ENCODE peak calls at places on chromosomes 12 and 14, in seven cellular contexts. H, V, B, W, S, T and Z are unnamed samples.
A peak's percentile ranks its signal among the peaks of the same experiment; 100 is the strongest.

GRCh38 chr12:34595749-34596733 is 573.7 kb downstream of the ALG10 start:
- DNase-seq in W (no peak), V (no peak), B (no peak), S (no peak), T (no peak), H (no peak), Z (no peak)

GRCh38 chr12:105205322-105206048 is 30.5 kb downstream of the APPL2 start:
- DNase-seq in V (no peak), W (no peak), B (no peak), H (no peak), S (no peak), T (no peak), Z (peak; percentile 29)

GRCh38 chr12:121443911-121444841 is 44.3 kb downstream of the RNF34 start:
- DNase-seq in W (no peak), V (no peak), T (no peak), S (no peak), B (no peak), H (no peak), Z (no peak)

GRCh38 chr12:38744056-38744455 is 161.3 kb downstream of the CPNE8 start:
- DNase-seq in S (no peak), V (no peak), B (no peak), H (no peak), T (no peak), W (peak; percentile 56), Z (no peak)

GRCh38 chr14:71752111-71752738 is 180.0 kb upstream of the RGS6 start:
- DNase-seq in W (no peak), S (no peak), B (no peak), V (no peak), T (no peak), H (no peak), Z (no peak)

GRCh38 chr12:83805137-83805818 is 1107.3 kb downstream of the SLC6A15 start:
- DNase-seq in S (no peak), T (no peak), W (no peak), B (no peak), V (no peak), H (no peak), Z (no peak)

GRCh38 chr14:83101855-83102254 is 1568.2 kb upstream of the SEL1L start:
- DNase-seq in W (no peak), B (no peak), H (no peak), S (no peak), T (no peak), V (no peak), Z (no peak)

GRCh38 chr14:69107407-69108003 is 45.4 kb downstream of the DCAF5 start:
- DNase-seq in B (peak; percentile 60), V (peak; percentile 56), T (no peak), W (peak; percentile 75), H (peak; percentile 72), S (peak; percentile 68), Z (peak; percentile 73)

GRCh38 chr12:19288603-19289244 is 150.6 kb upstream of the AEBP2 start:
- DNase-seq in S (peak; percentile 37), V (no peak), H (peak; percentile 66), B (no peak), T (no peak), W (peak; percentile 59), Z (peak; percentile 59)

GRCh38 chr12:108672054-108672453 is 38.4 kb upstream of the SELPLG start:
- DNase-seq in S (no peak), V (no peak), W (no peak), H (no peak), B (no peak), T (no peak), Z (no peak)

GRCh38 chr12:2834581-2835491 is at the start of gene NRIP2:
- DNase-seq in T (peak; percentile 35), W (peak; percentile 82), V (peak; percentile 63), H (peak; percentile 20), S (peak; percentile 55), B (peak; percentile 32), Z (no peak)

GRCh38 chr14:72545411-72546311 is 348.2 kb downstream of the DPF3 start:
- DNase-seq in T (no peak), B (no peak), H (no peak), W (no peak), V (no peak), S (no peak), Z (peak; percentile 63)

GRCh38 chr14:57559561-57559960 is 65.9 kb upstream of the CCDC198 start:
- DNase-seq in T (no peak), B (no peak), S (peak; percentile 79), V (no peak), H (no peak), W (no peak), Z (no peak)

GRCh38 chr12:68497702-68498101 is 113.0 kb upstream of the RAP1B start:
- DNase-seq in B (peak; percentile 72), W (peak; percentile 87), S (no peak), V (no peak), H (peak; percentile 80), T (no peak), Z (no peak)

GRCh38 chr12:1529862-1530591 is 64.4 kb downstream of the FBXL14 start:
- DNase-seq in S (peak; percentile 67), T (peak; percentile 22), W (no peak), B (no peak), H (no peak), V (no peak), Z (no peak)

GRCh38 chr14:65927871-65928270 is 515.3 kb downstream of the FUT8 start:
- DNase-seq in S (peak; percentile 34), V (no peak), H (no peak), T (no peak), W (no peak), B (no peak), Z (no peak)

GRCh38 chr14:22650960-22651521 is 6.9 kb upstream of the OR6J1 start:
- DNase-seq in W (peak; percentile 16), H (peak; percentile 41), S (no peak), T (no peak), V (no peak), B (peak; percentile 44), Z (peak; percentile 67)

GRCh38 chr12:11652351-11653040 is 3.0 kb downstream of the ETV6 start:
- DNase-seq in S (peak; percentile 18), B (peak; percentile 45), W (peak; percentile 54), V (peak; percentile 34), H (no peak), T (no peak), Z (peak; percentile 45)

GRCh38 chr12:124774054-124774461 is 89.6 kb downstream of the SCARB1 start:
- DNase-seq in W (peak; percentile 48), T (no peak), H (no peak), V (no peak), S (no peak), B (no peak), Z (no peak)

GRCh38 chr12:113162102-113163029 is 12.8 kb downstream of the CFAP73 start:
- DNase-seq in W (peak; percentile 56), H (no peak), S (peak; percentile 70), T (no peak), V (no peak), B (peak; percentile 36), Z (no peak)
- TF ChIP-seq CTCF in W (no peak), H (no peak), S (no peak), T (no peak), V (no peak), B (no peak), Z (no peak)

DNA sequence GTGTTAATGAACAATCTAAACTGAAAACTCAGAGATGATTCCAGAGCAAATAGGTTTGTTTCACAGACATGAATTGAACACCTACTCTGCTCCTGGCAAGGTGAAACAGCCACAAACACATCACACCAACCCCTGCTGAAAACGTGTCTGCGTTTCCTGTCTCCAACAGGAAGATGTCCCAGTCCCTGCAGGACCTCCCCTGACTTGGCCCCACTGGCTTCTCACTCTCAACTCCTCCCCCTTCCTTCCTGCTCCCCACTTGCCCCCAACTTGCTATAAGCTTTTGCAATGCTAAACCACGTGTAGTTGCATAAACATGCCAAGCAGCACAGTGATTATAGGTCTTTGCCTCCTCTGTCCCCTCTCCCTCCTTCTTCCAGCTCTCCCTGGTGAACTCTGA is 567.6 kb downstream of the BCL11B start:
- DNase-seq in T (no peak), V (no peak), B (no peak), H (peak; percentile 17), W (no peak), S (no peak), Z (no peak)
- H3K27me3 ChIP-seq in T (no peaks in the 10 kb centered on the region), V (no peaks in the 10 kb centered on the region), B (no peaks in the 10 kb centered on the region), H (no peaks in the 10 kb centered on the region), W (no peaks in the 10 kb centered on the region), S (no peaks in the 10 kb centered on the region), Z (no peaks in the 10 kb centered on the region)

GRCh38 chr12:130870442-130871285 is 1.2 kb upstream of the RAN start:
- DNase-seq in H (peak; percentile 89), W (peak; percentile 99), T (peak; percentile 75), S (peak; percentile 86), B (peak; percentile 94), V (peak; percentile 66), Z (peak; percentile 90)
- H3K4me3 ChIP-seq in H (peak overlapping the region; percentile 53), W (no peak overlapping the region), T (peak overlapping the region; percentile 75), S (peak overlapping the region; percentile 97), B (peak overlapping the region; percentile 55), V (peak overlapping the region; percentile 61), Z (peak overlapping the region; percentile 59)

GRCh38 chr14:77140937-77141591 is 527 bp downstream of the ZDHHC22 start:
- DNase-seq in H (peak; percentile 54), S (peak; percentile 92), V (no peak), W (peak; percentile 40), B (no peak), T (no peak), Z (no peak)
- TF ChIP-seq CTCF in H (peak; percentile 36), S (peak; percentile 62), V (no peak), W (peak; percentile 38), B (peak; percentile 51), T (peak; percentile 39), Z (peak; percentile 9)

GRCh38 chr12:117093431-117093830 is 5.8 kb downstream of the TESC start:
- DNase-seq in B (no peak), S (no peak), W (no peak), T (no peak), V (no peak), H (no peak), Z (no peak)
- H3K27me3 ChIP-seq in B (peaks cover 21% of the 10 kb centered on the region), S (peaks cover 18% of the 10 kb centered on the region), W (peaks cover 13% of the 10 kb centered on the region), T (peaks cover 15% of the 10 kb centered on the region), V (peaks cover 3% of the 10 kb centered on the region), H (peaks cover 43% of the 10 kb centered on the region), Z (peaks cover 17% of the 10 kb centered on the region)

GRCh38 chr12:97016163-97016562 is 109.1 kb downstream of the NEDD1 start:
- DNase-seq in W (no peak), B (no peak), T (no peak), S (no peak), H (no peak), V (no peak), Z (no peak)
- H3K4me3 ChIP-seq in W (no peak overlapping the region), B (no peak overlapping the region), T (no peak overlapping the region), S (no peak overlapping the region), H (no peak overlapping the region), V (no peak overlapping the region), Z (no peak overlapping the region)

GRCh38 chr12:101172316-101172715 is 37.7 kb downstream of the SLC5A8 start:
- DNase-seq in V (no peak), S (peak; percentile 71), T (no peak), B (no peak), W (peak; percentile 6), H (peak; percentile 50), Z (peak; percentile 1)
- TF ChIP-seq CTCF in V (no peak), S (peak; percentile 63), T (no peak), B (peak; percentile 67), W (no peak), H (peak; percentile 52), Z (no peak)

DNA sequence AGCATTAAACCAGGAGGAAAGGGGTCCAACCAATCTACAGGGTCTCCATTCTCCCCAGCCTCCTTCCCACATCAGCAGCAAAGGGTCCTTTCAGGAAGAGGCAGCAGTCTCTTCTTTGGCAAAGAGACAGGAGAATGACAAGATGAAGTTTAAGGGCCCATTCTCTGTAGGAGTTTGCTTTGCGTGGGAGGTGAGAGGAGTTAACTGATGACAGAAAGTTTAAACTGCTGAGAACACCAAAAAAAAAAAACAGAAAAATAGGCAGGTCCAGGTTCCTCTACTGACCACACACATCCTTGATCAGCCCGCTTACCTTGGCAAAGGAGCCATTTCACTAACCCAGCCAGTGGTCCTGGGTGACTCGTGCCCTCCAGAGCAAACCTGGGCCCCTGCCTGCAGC is 5.7 kb downstream of the SLC6A13 start:
- DNase-seq in H (no peak), S (no peak), W (no peak), B (no peak), V (no peak), T (no peak), Z (no peak)
- H3K27me3 ChIP-seq in H (peaks cover 7% of the 10 kb centered on the region), S (peaks cover 5% of the 10 kb centered on the region), W (no peaks in the 10 kb centered on the region), B (no peaks in the 10 kb centered on the region), V (no peaks in the 10 kb centered on the region), T (peaks cover 5% of the 10 kb centered on the region), Z (peaks cover 11% of the 10 kb centered on the region)